ENCODE peak calls at places on chromosome 21, in four cellular contexts. G is H1, Z is IMR-90, A is mesendoderm. E is an unnamed sample.

GRCh38 chr21:42653492-42654061 is at the start of gene PDE9A:
- DNase-seq in G (no peak), Z (no peak), A (peak), E (peak)

GRCh38 chr21:45403825-45404725 is 890 bp upstream of the COL18A1 start:
- DNase-seq in G (peak), Z (peak), A (peak), E (peak)

GRCh38 chr21:25462517-25462971 is 144.7 kb downstream of the MRPL39 start:
- DNase-seq in G (no peak), Z (no peak), A (no peak), E (no peak)

GRCh38 chr21:42580793-42581201 is 67.1 kb downstream of the SLC37A1 start:
- DNase-seq in G (no peak), Z (no peak), A (no peak), E (no peak)

GRCh38 chr21:28436286-28436932 is 556.3 kb downstream of the LTN1 start:
- DNase-seq in G (no peak), Z (peak), A (peak), E (no peak)

GRCh38 chr21:37430184-37430821 is 63.7 kb downstream of the DYRK1A start:
- DNase-seq in G (no peak), Z (no peak), A (no peak), E (no peak)

GRCh38 chr21:42735944-42736343 is 82.5 kb downstream of the PDE9A start:
- DNase-seq in G (no peak), Z (no peak), A (no peak), E (no peak)

GRCh38 chr21:43267391-43268085 is 98.7 kb downstream of the CRYAA start:
- DNase-seq in G (no peak), Z (no peak), A (no peak), E (no peak)

GRCh38 chr21:37225440-37225839 is 41.7 kb downstream of the VPS26C start:
- DNase-seq in G (no peak), Z (no peak), A (no peak), E (no peak)

GRCh38 chr21:38297193-38297592 is 40.4 kb downstream of the KCNJ15 start:
- DNase-seq in G (no peak), Z (peak), A (no peak), E (no peak)

GRCh38 chr21:41703857-41704501 is 62.9 kb downstream of the RIPK4 start:
- DNase-seq in G (no peak), Z (no peak), A (no peak), E (no peak)

GRCh38 chr21:29710498-29710897 is 229.3 kb downstream of the GRIK1 start:
- DNase-seq in G (no peak), Z (no peak), A (no peak), E (no peak)

GRCh38 chr21:46425566-46425965 is 33.1 kb upstream of the DIP2A start:
- DNase-seq in G (no peak), Z (no peak), A (no peak), E (no peak)

GRCh38 chr21:40696246-40696645 is 150.7 kb downstream of the DSCAM start:
- DNase-seq in G (no peak), Z (no peak), A (no peak), E (no peak)

GRCh38 chr21:41560701-41561158 is 52.8 kb upstream of the TMPRSS2 start:
- DNase-seq in G (no peak), Z (no peak), A (no peak), E (no peak)

GRCh38 chr21:25175938-25176337 is 431.3 kb downstream of the MRPL39 start:
- DNase-seq in G (no peak), Z (no peak), A (no peak), E (no peak)

GRCh38 chr21:36949171-36950141 is 17.0 kb downstream of the HLCS start:
- DNase-seq in G (no peak), Z (no peak), A (peak), E (no peak)

GRCh38 chr21:34583926-34584563 is 30.9 kb downstream of the RCAN1 start:
- DNase-seq in G (no peak), Z (no peak), A (no peak), E (no peak)

GRCh38 chr21:46120301-46121285 is 22.7 kb downstream of the COL6A2 start:
- DNase-seq in G (no peak), Z (no peak), A (no peak), E (peak)

GRCh38 chr21:36127250-36127904 is 7.5 kb upstream of the CBR3 start:
- DNase-seq in G (no peak), Z (no peak), A (no peak), E (peak)

GRCh38 chr21:31157756-31158155 is 119.5 kb upstream of the KRTAP19-8 start:
- DNase-seq in G (no peak), Z (no peak), A (peak), E (no peak)

GRCh38 chr21:16519012-16519411 is 789.2 kb downstream of the USP25 start:
- DNase-seq in G (no peak), Z (no peak), A (no peak), E (no peak)

GRCh38 chr21:16517380-16517779 is 787.6 kb downstream of the USP25 start:
- DNase-seq in G (no peak), Z (peak), A (no peak), E (no peak)

GRCh38 chr21:16519656-16520055 is 789.9 kb downstream of the USP25 start:
- DNase-seq in G (no peak), Z (no peak), A (no peak), E (no peak)

GRCh38 chr21:16509466-16509865 is 779.7 kb downstream of the USP25 start:
- DNase-seq in G (no peak), Z (peak), A (no peak), E (no peak)

GRCh38 chr21:16514316-16514715 is 784.5 kb downstream of the USP25 start:
- DNase-seq in G (no peak), Z (no peak), A (no peak), E (no peak)
- H3K56ac ChIP-seq in G (no peak), Z (no peak), A (no peak), E (no peak)

DNA sequence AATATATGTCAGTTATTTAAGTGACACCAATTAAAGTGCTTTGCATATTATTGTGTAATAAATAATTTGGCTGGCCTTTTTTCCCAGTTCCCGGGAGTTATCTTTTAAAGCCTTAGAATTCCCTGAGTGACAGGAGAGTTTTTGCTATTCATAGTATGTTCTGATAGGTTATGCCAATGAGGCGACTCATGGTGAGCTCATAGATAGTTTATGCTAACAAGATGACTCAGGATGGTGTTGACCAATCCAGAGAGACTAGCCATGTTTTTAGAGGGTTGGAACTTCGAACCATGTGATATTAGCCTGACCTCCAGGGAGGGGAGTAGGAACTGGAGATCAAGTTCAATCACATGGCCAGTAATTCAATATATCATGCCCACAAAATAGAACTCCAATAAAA is 310.8 kb downstream of the USP25 start:
- DNase-seq in G (no peak), Z (peak), A (peak), E (no peak)
- H3K56ac ChIP-seq in G (no peak), Z (no peak), A (no peak), E (no peak)

DNA sequence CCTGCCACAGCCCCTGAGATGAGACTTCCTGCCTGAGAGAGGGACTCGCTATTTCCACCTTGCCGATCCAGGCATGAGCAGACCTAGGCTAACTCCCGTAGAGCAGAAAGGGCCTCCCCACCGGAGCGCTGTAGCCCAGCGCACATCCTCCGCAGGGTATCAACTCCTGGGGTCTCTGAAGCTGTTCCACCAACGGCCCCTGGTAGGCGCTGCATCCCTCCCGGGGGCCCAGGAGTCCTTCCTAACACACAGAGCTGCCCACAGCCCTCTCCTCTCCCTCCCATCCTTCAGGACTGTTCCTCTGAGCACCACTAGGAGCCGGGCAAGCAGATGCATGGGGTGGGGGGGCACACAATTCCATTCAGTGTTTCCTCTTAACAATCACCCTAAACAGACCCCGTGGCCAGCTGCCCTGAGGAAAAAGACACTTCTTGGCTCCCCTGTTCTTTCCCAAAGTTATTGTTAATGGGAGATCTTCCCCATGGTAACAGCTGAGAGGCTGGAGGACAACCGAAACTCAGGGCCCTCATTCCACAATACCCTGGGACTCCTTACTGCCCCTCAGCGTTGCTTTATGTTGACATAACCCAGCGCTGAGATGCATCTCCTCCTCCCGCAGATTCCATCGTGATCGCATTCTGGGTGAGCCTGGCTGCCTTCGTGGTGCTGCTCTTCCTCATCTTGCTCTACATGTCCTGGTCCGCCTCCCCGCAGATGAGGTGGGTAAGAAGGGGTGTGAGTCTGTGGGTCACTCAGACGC is 7.5 kb downstream of the MRAP start:
- DNase-seq in G (peak), Z (no peak), A (peak), E (peak)
- H3K56ac ChIP-seq in G (no peak), Z (no peak), A (no peak), E (no peak)

GRCh38 chr21:44326272-44326647 is 12.9 kb downstream of the CFAP410 start:
- DNase-seq in G (no peak), Z (no peak), A (no peak), E (no peak)
- H3K56ac ChIP-seq in G (no peak), Z (no peak), A (no peak), E (no peak)

GRCh38 chr21:32702702-32703101 is 25.1 kb downstream of the SYNJ1 start:
- DNase-seq in G (no peak), Z (peak), A (peak), E (no peak)

GRCh38 chr21:32693581-32693980 is 34.2 kb downstream of the SYNJ1 start:
- DNase-seq in G (no peak), Z (no peak), A (no peak), E (no peak)

GRCh38 chr21:32698286-32698685 is 29.5 kb downstream of the SYNJ1 start:
- DNase-seq in G (no peak), Z (no peak), A (no peak), E (no peak)

DNA sequence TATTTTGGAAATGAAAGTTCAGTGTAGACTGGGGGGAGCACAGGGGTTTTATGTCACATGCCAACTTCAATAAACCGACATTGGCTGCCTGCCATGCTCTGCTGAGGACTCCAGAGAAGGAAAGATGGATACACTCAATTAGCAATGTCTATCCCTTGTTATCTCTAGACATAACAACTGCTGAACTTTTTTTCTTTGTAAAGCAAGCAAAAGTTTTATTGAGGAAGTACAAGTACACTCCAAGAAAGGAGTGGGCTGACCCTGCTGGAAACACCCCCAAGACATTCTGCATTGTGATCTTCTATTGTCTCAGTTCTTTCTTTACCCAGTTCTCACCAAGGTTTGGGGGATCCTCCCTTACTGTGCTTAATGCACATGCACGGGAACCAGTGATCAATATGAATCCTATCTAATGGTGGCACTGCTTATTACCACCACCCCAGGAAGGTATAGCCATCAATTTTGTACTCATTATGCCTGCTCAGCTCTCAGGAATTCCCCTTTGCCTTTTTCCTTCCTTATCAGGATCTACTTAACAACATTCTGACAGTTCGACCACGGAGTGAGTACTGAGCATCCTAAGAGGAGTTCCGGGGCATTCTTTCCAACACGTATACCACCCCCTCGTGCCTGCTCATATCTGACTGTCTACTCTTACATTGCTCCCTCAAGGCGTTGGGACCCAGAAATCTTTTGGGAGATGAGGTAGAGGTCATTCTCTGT is 28.7 kb downstream of the SYNJ1 start:
- DNase-seq in G (no peak), Z (peak), A (peak), E (no peak)
- H3K56ac ChIP-seq in G (no peak), Z (no peak), A (no peak), E (no peak)

GRCh38 chr21:14376854-14377253 is 6.1 kb downstream of the HSPA13 start:
- DNase-seq in G (no peak), Z (no peak), A (peak), E (no peak)
- H3K56ac ChIP-seq in G (no peak), Z (no peak), A (no peak), E (no peak)

DNA sequence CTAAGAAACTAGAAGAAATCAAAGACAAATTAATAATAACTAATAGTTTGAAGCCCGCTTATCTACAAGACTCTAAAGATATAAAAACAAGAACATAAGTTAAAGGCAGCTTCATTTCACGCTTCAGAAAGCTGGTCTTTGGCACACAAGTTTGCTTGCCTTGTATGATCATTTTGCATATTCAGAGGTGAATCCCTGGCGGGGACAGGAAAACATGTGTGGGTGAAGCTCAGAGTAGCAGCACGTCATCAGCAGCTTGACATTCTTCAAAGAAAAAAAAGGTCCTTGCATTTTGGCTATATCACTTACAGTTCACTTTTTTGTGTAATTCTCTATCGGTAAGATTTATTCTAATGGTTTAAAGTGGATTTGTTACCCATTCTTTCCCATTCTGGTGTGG is 1911.8 kb downstream of the MRPL39 start:
- DNase-seq in G (no peak), Z (no peak), A (no peak), E (no peak)
- H3K56ac ChIP-seq in G (no peak), Z (no peak), A (no peak), E (no peak)

E was measured in H9.